ENCODE peak calls at places on chromosome 15, in ten cellular contexts. U, T, V, H, M, P, A, Q, R and S are unnamed samples.

GRCh38 chr15:94360251-94360671 is 128.9 kb downstream of the MCTP2 start:
- DNase-seq in U (no peak), T (no peak), V (no peak), H (no peak), M (peak; percentile 55), P (no peak), A (no peak), Q (no peak), R (no peak), S (no peak)

GRCh38 chr15:56582785-56583184 is 117.8 kb upstream of the MNS1 start:
- DNase-seq in U (peak; percentile 24), T (no peak), V (peak; percentile 20), H (no peak), M (no peak), P (no peak), A (no peak), Q (no peak), R (no peak), S (no peak)

GRCh38 chr15:41258706-41259471 is 27.8 kb downstream of the CHP1 start:
- DNase-seq in U (peak; percentile 79), T (no peak), V (no peak), H (no peak), M (peak; percentile 40), P (peak; percentile 62), A (no peak), Q (no peak), R (peak; percentile 2), S (no peak)

GRCh38 chr15:57610130-57610529 is 18.4 kb downstream of the MYZAP start:
- DNase-seq in U (peak; percentile 67), T (peak; percentile 30), V (peak; percentile 86), H (no peak), M (no peak), P (peak; percentile 31), A (peak; percentile 54), Q (no peak), R (no peak), S (no peak)

GRCh38 chr15:27885226-27885625 is 213.9 kb downstream of the OCA2 start:
- DNase-seq in U (no peak), T (no peak), V (no peak), H (no peak), M (no peak), P (no peak), A (no peak), Q (no peak), R (no peak), S (no peak)

GRCh38 chr15:40054056-40054745 is 15.2 kb upstream of the SRP14 start:
- DNase-seq in U (peak; percentile 27), T (no peak), V (no peak), H (no peak), M (no peak), P (no peak), A (no peak), Q (no peak), R (no peak), S (no peak)

GRCh38 chr15:65595960-65596359 is 15.0 kb downstream of the INTS14 start:
- DNase-seq in U (no peak), T (no peak), V (no peak), H (no peak), M (peak; percentile 67), P (peak; percentile 38), A (no peak), Q (no peak), R (no peak), S (no peak)

GRCh38 chr15:78035861-78036476 is 41.5 kb downstream of the TBC1D2B start:
- DNase-seq in U (no peak), T (no peak), V (no peak), H (no peak), M (peak; percentile 85), P (no peak), A (no peak), Q (no peak), R (no peak), S (no peak)

GRCh38 chr15:71753346-71753745 is 57.0 kb upstream of the NR2E3 start:
- DNase-seq in U (peak; percentile 30), T (no peak), V (peak; percentile 28), H (no peak), M (no peak), P (peak; percentile 12), A (peak; percentile 40), Q (no peak), R (no peak), S (no peak)

GRCh38 chr15:80517290-80517689 is 113.1 kb downstream of the ARNT2 start:
- DNase-seq in U (no peak), T (no peak), V (no peak), H (no peak), M (no peak), P (no peak), A (no peak), Q (no peak), R (no peak), S (no peak)

GRCh38 chr15:77482570-77482969 is 61.9 kb downstream of the HMG20A start:
- DNase-seq in U (peak; percentile 90), T (no peak), V (peak; percentile 81), H (no peak), M (no peak), P (peak; percentile 81), A (no peak), Q (no peak), R (no peak), S (no peak)

GRCh38 chr15:80160570-80161156 is 7.9 kb downstream of the FAH start:
- DNase-seq in U (peak; percentile 92), T (no peak), V (peak; percentile 93), H (no peak), M (peak; percentile 87), P (peak; percentile 97), A (peak; percentile 69), Q (no peak), R (peak; percentile 26), S (no peak)

GRCh38 chr15:90201150-90201943 is at the start of gene SEMA4B:
- DNase-seq in U (peak; percentile 57), T (peak; percentile 11), V (no peak), H (peak; percentile 68), M (peak; percentile 36), P (peak; percentile 56), A (no peak), Q (peak; percentile 38), R (no peak), S (peak; percentile 47)

GRCh38 chr15:29043731-29044485 is 158.1 kb downstream of the APBA2 start:
- DNase-seq in U (peak; percentile 93), T (no peak), V (no peak), H (no peak), M (no peak), P (no peak), A (no peak), Q (no peak), R (no peak), S (no peak)

GRCh38 chr15:20344601-20345400 is 196.8 kb downstream of the GOLGA6L6 start:
- DNase-seq in U (no peak), T (no peak), V (no peak), H (no peak), M (no peak), P (no peak), A (no peak), Q (no peak), R (no peak), S (no peak)

GRCh38 chr15:25501828-25502446 is 63.1 kb upstream of the UBE3A start:
- DNase-seq in U (peak; percentile 21), T (peak; percentile 7), V (peak; percentile 55), H (no peak), M (peak; percentile 42), P (peak; percentile 19), A (peak; percentile 20), Q (no peak), R (no peak), S (no peak)

GRCh38 chr15:99704444-99704838 is 28.8 kb downstream of the LYSMD4 start:
- DNase-seq in U (peak; percentile 80), T (peak; percentile 56), V (peak; percentile 84), H (no peak), M (peak; percentile 81), P (peak; percentile 91), A (peak; percentile 87), Q (no peak), R (peak; percentile 31), S (no peak)

GRCh38 chr15:86164222-86164898 is 84.7 kb downstream of the AGBL1 start:
- DNase-seq in U (peak; percentile 72), T (no peak), V (no peak), H (no peak), M (no peak), P (no peak), A (no peak), Q (no peak), R (no peak), S (no peak)

GRCh38 chr15:101406796-101407195 is 82.7 kb downstream of the PCSK6 start:
- DNase-seq in U (no peak), T (no peak), V (no peak), H (no peak), M (no peak), P (no peak), A (no peak), Q (no peak), R (no peak), S (no peak)

GRCh38 chr15:62482715-62483429 is 317.8 kb upstream of the C2CD4B start:
- DNase-seq in U (peak; percentile 59), T (no peak), V (peak; percentile 81), H (no peak), M (peak; percentile 48), P (peak; percentile 46), A (no peak), Q (no peak), R (peak; percentile 65), S (no peak)

GRCh38 chr15:68608206-68608843 is 29.5 kb downstream of the CORO2B start:
- DNase-seq in U (peak; percentile 51), T (no peak), V (no peak), H (no peak), M (no peak), P (peak; percentile 94), A (no peak), Q (no peak), R (no peak), S (no peak)

GRCh38 chr15:76903251-76903681 is 1.9 kb downstream of the SCAPER start:
- DNase-seq in U (peak; percentile 59), T (no peak), V (peak; percentile 65), H (no peak), M (peak; percentile 27), P (peak; percentile 46), A (no peak), Q (no peak), R (no peak), S (no peak)

GRCh38 chr15:74391604-74392401 is 24.4 kb upstream of the CYP11A1 start:
- DNase-seq in U (no peak), T (no peak), V (no peak), H (no peak), M (no peak), P (no peak), A (no peak), Q (no peak), R (no peak), S (no peak)